ENCODE peak calls at places on chromosomes 7 and 10, in seven cellular contexts. One of them, this sample, is unnamed.

GRCh38 chr10:101829561-101830315 is 11.5 kb upstream of the OGA start:
- DNase-seq in IMR-90: no peak
- DNase-seq in kidney: peak
- DNase-seq in A549: no peak
- DNase-seq in RWPE2: peak
- DNase-seq in CD8-positive, alpha-beta T cell: peak
- DNase-seq in ovary: peak
- DNase-seq in this sample: peak

GRCh38 chr10:21807162-21807561 is 196.4 kb downstream of the DNAJC1 start:
- DNase-seq in IMR-90: no peak
- DNase-seq in kidney: no peak
- DNase-seq in A549: no peak
- DNase-seq in RWPE2: no peak
- DNase-seq in CD8-positive, alpha-beta T cell: no peak
- DNase-seq in ovary: no peak
- DNase-seq in this sample: no peak

GRCh38 chr10:109889867-109890266 is 33.4 kb downstream of the XPNPEP1 start:
- DNase-seq in IMR-90: peak
- DNase-seq in kidney: no peak
- DNase-seq in A549: no peak
- DNase-seq in RWPE2: no peak
- DNase-seq in CD8-positive, alpha-beta T cell: no peak
- DNase-seq in ovary: no peak
- DNase-seq in this sample: peak

GRCh38 chr7:3250725-3251124 is 50.3 kb upstream of the SDK1 start:
- DNase-seq in IMR-90: no peak
- DNase-seq in kidney: no peak
- DNase-seq in A549: no peak
- DNase-seq in RWPE2: no peak
- DNase-seq in CD8-positive, alpha-beta T cell: no peak
- DNase-seq in ovary: no peak
- DNase-seq in this sample: no peak

GRCh38 chr10:102113261-102113955 is 6.8 kb downstream of the LDB1 start:
- DNase-seq in IMR-90: no peak
- DNase-seq in kidney: no peak
- DNase-seq in A549: no peak
- DNase-seq in RWPE2: no peak
- DNase-seq in CD8-positive, alpha-beta T cell: no peak
- DNase-seq in ovary: no peak
- DNase-seq in this sample: no peak

GRCh38 chr7:8597565-8597964 is 164.2 kb downstream of the NXPH1 start:
- DNase-seq in IMR-90: no peak
- DNase-seq in kidney: no peak
- DNase-seq in A549: no peak
- DNase-seq in RWPE2: no peak
- DNase-seq in CD8-positive, alpha-beta T cell: no peak
- DNase-seq in ovary: no peak
- DNase-seq in this sample: no peak

GRCh38 chr10:63267414-63268138 is 134.4 kb downstream of the NRBF2 start:
- DNase-seq in IMR-90: peak
- DNase-seq in kidney: no peak
- DNase-seq in A549: peak
- DNase-seq in RWPE2: no peak
- DNase-seq in CD8-positive, alpha-beta T cell: no peak
- DNase-seq in ovary: no peak
- DNase-seq in this sample: peak

GRCh38 chr7:134593530-134594392 is 44.9 kb downstream of the AKR1B15 start:
- DNase-seq in IMR-90: peak
- DNase-seq in kidney: peak
- DNase-seq in A549: peak
- DNase-seq in RWPE2: no peak
- DNase-seq in CD8-positive, alpha-beta T cell: no peak
- DNase-seq in ovary: peak
- DNase-seq in this sample: peak

GRCh38 chr10:132460691-132461090 is 63.7 kb downstream of the PWWP2B start:
- DNase-seq in IMR-90: no peak
- DNase-seq in kidney: peak
- DNase-seq in A549: no peak
- DNase-seq in RWPE2: no peak
- DNase-seq in CD8-positive, alpha-beta T cell: no peak
- DNase-seq in ovary: no peak
- DNase-seq in this sample: no peak

GRCh38 chr7:129502708-129503685 is 666 bp downstream of the SMKR1 start:
- DNase-seq in IMR-90: no peak
- DNase-seq in kidney: no peak
- DNase-seq in A549: peak
- DNase-seq in RWPE2: no peak
- DNase-seq in CD8-positive, alpha-beta T cell: peak
- DNase-seq in ovary: no peak
- DNase-seq in this sample: no peak

GRCh38 chr7:131067220-131067619 is 260.5 kb upstream of the MKLN1 start:
- DNase-seq in IMR-90: no peak
- DNase-seq in kidney: no peak
- DNase-seq in A549: no peak
- DNase-seq in RWPE2: no peak
- DNase-seq in CD8-positive, alpha-beta T cell: no peak
- DNase-seq in ovary: no peak
- DNase-seq in this sample: no peak

GRCh38 chr10:101237080-101237817 is 8.0 kb upstream of the LBX1 start:
- DNase-seq in IMR-90: no peak
- DNase-seq in kidney: no peak
- DNase-seq in A549: no peak
- DNase-seq in RWPE2: no peak
- DNase-seq in CD8-positive, alpha-beta T cell: no peak
- DNase-seq in ovary: no peak
- DNase-seq in this sample: peak

GRCh38 chr10:94366382-94366781 is 3.6 kb upstream of the NOC3L start:
- DNase-seq in IMR-90: no peak
- DNase-seq in kidney: no peak
- DNase-seq in A549: no peak
- DNase-seq in RWPE2: no peak
- DNase-seq in CD8-positive, alpha-beta T cell: no peak
- DNase-seq in ovary: no peak
- DNase-seq in this sample: no peak

GRCh38 chr10:94361161-94361794 is 1.5 kb downstream of the NOC3L start:
- DNase-seq in IMR-90: no peak
- DNase-seq in kidney: no peak
- DNase-seq in A549: peak
- DNase-seq in RWPE2: no peak
- DNase-seq in CD8-positive, alpha-beta T cell: peak
- DNase-seq in ovary: no peak
- DNase-seq in this sample: peak

GRCh38 chr10:94362360-94363250 is at the start of gene NOC3L:
- DNase-seq in IMR-90: peak
- DNase-seq in kidney: peak
- DNase-seq in A549: peak
- DNase-seq in RWPE2: peak
- DNase-seq in CD8-positive, alpha-beta T cell: peak
- DNase-seq in ovary: peak
- DNase-seq in this sample: peak

GRCh38 chr10:94364480-94364879 is 1.7 kb upstream of the NOC3L start:
- DNase-seq in IMR-90: no peak
- DNase-seq in kidney: no peak
- DNase-seq in A549: no peak
- DNase-seq in RWPE2: no peak
- DNase-seq in CD8-positive, alpha-beta T cell: no peak
- DNase-seq in ovary: no peak
- DNase-seq in this sample: no peak

DNA sequence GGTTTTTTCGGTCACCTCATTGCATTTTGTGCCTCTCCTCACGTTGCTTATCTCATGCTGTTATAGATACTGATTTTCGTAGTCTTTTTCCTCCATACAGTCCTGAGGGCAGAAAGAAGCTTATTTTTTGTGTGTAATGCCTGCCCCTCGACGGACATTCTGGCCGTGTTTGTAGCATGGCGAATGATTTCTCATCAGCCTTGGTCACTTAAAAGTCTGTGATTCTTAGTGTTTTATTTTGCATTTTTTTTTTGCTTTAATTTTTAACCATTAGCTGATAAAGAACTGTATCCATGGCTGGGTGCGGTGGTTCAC is 469 bp upstream of the NOC3L start:
- DNase-seq in IMR-90: no peak
- DNase-seq in kidney: no peak
- DNase-seq in A549: no peak
- DNase-seq in RWPE2: no peak
- DNase-seq in CD8-positive, alpha-beta T cell: no peak
- DNase-seq in ovary: no peak
- DNase-seq in this sample: no peak
- H3K4me3 ChIP-seq in IMR-90: peak
- H3K4me3 ChIP-seq in kidney: peak
- H3K4me3 ChIP-seq in A549: peak
- H3K4me3 ChIP-seq in RWPE2: peak
- H3K4me3 ChIP-seq in CD8-positive, alpha-beta T cell: peak
- H3K4me3 ChIP-seq in ovary: peak
- H3K4me3 ChIP-seq in this sample: peak

DNA sequence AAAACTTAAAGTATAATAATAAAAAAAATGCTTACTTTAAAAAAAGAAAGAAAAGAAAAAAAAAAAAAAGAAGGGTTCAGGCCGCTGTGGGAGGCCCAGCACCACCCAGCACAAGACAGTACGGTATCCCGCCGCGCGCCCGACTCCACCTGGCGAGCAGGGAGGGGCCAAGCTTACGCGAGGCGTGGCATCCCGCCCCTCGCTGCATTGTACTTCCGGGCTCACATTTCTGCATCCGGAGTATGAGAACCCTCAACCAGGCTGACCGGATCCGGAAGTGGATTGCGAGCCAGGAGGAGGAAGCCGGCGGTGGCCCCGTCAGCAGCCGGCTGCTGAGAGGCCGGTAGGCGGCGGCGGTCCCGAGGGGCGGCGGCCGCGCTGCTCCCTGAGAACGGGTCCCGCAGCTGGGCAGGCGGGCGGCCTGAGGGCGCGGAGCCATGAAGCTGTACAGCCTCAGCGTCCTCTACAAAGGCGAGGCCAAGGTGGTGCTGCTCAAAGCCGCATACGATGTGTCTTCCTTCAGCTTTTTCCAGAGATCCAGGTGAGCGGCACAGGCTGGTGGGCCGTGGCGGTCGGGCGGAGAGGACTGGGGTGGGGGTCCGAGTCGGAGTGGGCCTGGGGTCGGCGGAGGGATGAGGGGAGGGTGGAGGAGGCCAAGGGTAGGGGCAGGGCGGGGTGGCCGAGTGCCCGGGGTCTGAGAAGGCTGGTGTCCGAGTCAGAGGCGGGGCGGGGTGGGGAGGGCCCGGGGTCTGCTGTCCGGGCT is at the start of gene YKT6:
- DNase-seq in IMR-90: peak
- DNase-seq in kidney: peak
- DNase-seq in A549: peak
- DNase-seq in RWPE2: peak
- DNase-seq in CD8-positive, alpha-beta T cell: peak
- DNase-seq in ovary: peak
- DNase-seq in this sample: peak
- H3K27ac ChIP-seq in IMR-90: peak
- H3K27ac ChIP-seq in kidney: no peak
- H3K27ac ChIP-seq in A549: peak
- H3K27ac ChIP-seq in RWPE2: peak
- H3K27ac ChIP-seq in CD8-positive, alpha-beta T cell: peak
- H3K27ac ChIP-seq in ovary: no peak
- H3K27ac ChIP-seq in this sample: peak

DNA sequence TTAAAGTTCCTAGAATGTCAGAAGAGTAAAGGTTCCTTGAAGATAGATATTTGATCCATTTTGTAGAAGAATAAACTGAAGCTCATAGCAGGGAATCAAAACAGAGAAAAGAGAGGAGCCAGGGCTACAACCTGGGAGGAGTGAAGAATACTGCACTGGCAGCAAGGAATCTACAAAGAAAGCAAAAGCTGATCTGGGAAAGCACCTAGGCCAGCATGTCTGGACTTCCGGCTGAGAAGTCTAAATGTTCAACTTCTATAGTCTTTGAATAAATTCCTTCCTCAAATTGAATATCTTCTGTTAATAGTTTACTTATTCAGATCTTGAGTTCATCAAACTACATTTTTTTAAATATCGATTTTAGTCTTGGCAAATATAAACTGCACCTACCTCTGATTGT is 78.2 kb downstream of the VPS41 start:
- DNase-seq in IMR-90: no peak
- DNase-seq in kidney: no peak
- DNase-seq in A549: no peak
- DNase-seq in RWPE2: no peak
- DNase-seq in CD8-positive, alpha-beta T cell: no peak
- DNase-seq in ovary: no peak
- DNase-seq in this sample: no peak
- H3K4me3 ChIP-seq in IMR-90: no peak
- H3K4me3 ChIP-seq in kidney: no peak
- H3K4me3 ChIP-seq in A549: no peak
- H3K4me3 ChIP-seq in RWPE2: no peak
- H3K4me3 ChIP-seq in CD8-positive, alpha-beta T cell: no peak
- H3K4me3 ChIP-seq in ovary: no peak
- H3K4me3 ChIP-seq in this sample: no peak

DNA sequence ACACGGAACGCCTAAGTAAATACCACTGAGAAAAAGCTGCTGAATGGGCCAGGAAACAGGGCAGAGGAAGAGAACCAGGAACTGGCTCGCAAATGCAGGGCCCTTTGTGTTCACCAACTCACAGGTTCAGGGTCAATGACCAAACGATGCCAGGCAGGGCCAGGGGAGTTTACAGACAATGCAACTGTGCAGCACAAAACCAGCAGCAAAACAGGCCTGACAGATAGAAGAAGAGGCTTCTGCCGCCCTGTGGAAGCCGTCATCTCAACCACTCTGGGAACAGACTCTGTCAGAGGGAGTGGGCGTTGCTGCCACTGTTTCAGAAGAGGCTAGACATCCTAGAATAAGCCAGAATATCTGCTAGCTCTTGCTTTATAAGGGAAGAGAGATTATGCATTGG is 117.9 kb downstream of the KMT2E start:
- DNase-seq in IMR-90: no peak
- DNase-seq in kidney: no peak
- DNase-seq in A549: no peak
- DNase-seq in RWPE2: no peak
- DNase-seq in CD8-positive, alpha-beta T cell: no peak
- DNase-seq in ovary: no peak
- DNase-seq in this sample: no peak
- H3K27ac ChIP-seq in IMR-90: no peak
- H3K27ac ChIP-seq in kidney: no peak
- H3K27ac ChIP-seq in A549: no peak
- H3K27ac ChIP-seq in RWPE2: no peak
- H3K27ac ChIP-seq in CD8-positive, alpha-beta T cell: no peak
- H3K27ac ChIP-seq in ovary: no peak
- H3K27ac ChIP-seq in this sample: no peak

This sample was measured in cardiac muscle cell.